ENCODE peak calls at places on chromosomes 12 and 14, in eight cellular contexts. C is B cell; E is stimulated activated CD4-positive, alpha-beta T cell treated with anti-CD3 and anti-CD28 coated beads, Interleukin-2, amount 100 ng/mL, for 48 hours; S is retina; U is left ventricle myocardium inferior; R is hypothalamus; Z is WTC11; V is posterior cingulate gyrus. W is an unnamed sample.

GRCh38 chr14:70887207-70888150 is 19.8 kb upstream of the PCNX1 start:
- DNase-seq in C (no peak), E (no peak), S (no peak), U (no peak), R (no peak), Z (no peak), V (no peak), W (no peak)

GRCh38 chr12:92199846-92200576 is 54.4 kb upstream of the BTG1 start:
- DNase-seq in C (no peak), E (no peak), S (no peak), U (no peak), R (no peak), Z (no peak), V (no peak), W (no peak)

GRCh38 chr12:129961856-129962255 is 58.0 kb upstream of the TMEM132D start:
- DNase-seq in C (no peak), E (no peak), S (no peak), U (no peak), R (no peak), Z (no peak), V (no peak), W (no peak)

GRCh38 chr12:111431772-111432171 is 26.0 kb downstream of the SH2B3 start:
- DNase-seq in C (no peak), E (no peak), S (no peak), U (no peak), R (no peak), Z (no peak), V (no peak), W (no peak)

GRCh38 chr12:48818831-48819590 is 715 bp downstream of the CACNB3 start:
- DNase-seq in C (no peak), E (no peak), S (peak; percentile 58), U (no peak), R (no peak), Z (peak; percentile 64), V (no peak), W (no peak)

GRCh38 chr12:46886541-46887041 is 60.8 kb upstream of the SLC38A4 start:
- DNase-seq in C (no peak), E (no peak), S (no peak), U (no peak), R (no peak), Z (no peak), V (no peak), W (no peak)

GRCh38 chr14:94346841-94347240 is 23.7 kb upstream of the SERPINA6 start:
- DNase-seq in C (no peak), E (no peak), S (no peak), U (no peak), R (no peak), Z (no peak), V (no peak), W (no peak)

GRCh38 chr14:68718033-68718725 is 74.7 kb downstream of the ZFP36L1 start:
- DNase-seq in C (no peak), E (no peak), S (no peak), U (no peak), R (no peak), Z (no peak), V (no peak), W (no peak)

GRCh38 chr12:31950088-31950487 is 9.1 kb upstream of the RESF1 start:
- DNase-seq in C (no peak), E (no peak), S (no peak), U (no peak), R (no peak), Z (no peak), V (no peak), W (no peak)

GRCh38 chr14:104102282-104102914 is 16.9 kb downstream of the ASPG start:
- DNase-seq in C (no peak), E (no peak), S (no peak), U (peak; percentile 9), R (no peak), Z (no peak), V (no peak), W (no peak)

GRCh38 chr12:7951671-7952070 is 15.7 kb upstream of the SLC2A3 start:
- DNase-seq in C (no peak), E (no peak), S (no peak), U (no peak), R (no peak), Z (no peak), V (no peak), W (no peak)

GRCh38 chr12:5200276-5201087 is 156.8 kb downstream of the KCNA5 start:
- DNase-seq in C (no peak), E (peak; percentile 34), S (peak; percentile 86), U (peak; percentile 53), R (no peak), Z (peak; percentile 90), V (peak; percentile 5), W (no peak)

GRCh38 chr12:10220398-10221077 is 7.9 kb downstream of the GABARAPL1 start:
- DNase-seq in C (no peak), E (no peak), S (no peak), U (peak; percentile 75), R (peak; percentile 11), Z (no peak), V (peak; percentile 63), W (peak; percentile 76)

GRCh38 chr12:47988073-47989022 is 15.9 kb downstream of the COL2A1 start:
- DNase-seq in C (no peak), E (no peak), S (peak; percentile 61), U (no peak), R (no peak), Z (peak; percentile 54), V (no peak), W (no peak)

GRCh38 chr12:124352839-124353238 is 57.9 kb downstream of the RFLNA start:
- DNase-seq in C (no peak), E (no peak), S (no peak), U (peak; percentile 60), R (no peak), Z (no peak), V (no peak), W (no peak)